ENCODE peak calls at places on chromosome 22, in four cellular contexts. N, Q, U and W are unnamed samples.
A peak's percentile ranks its signal among the peaks of the same experiment; 100 is the strongest.

GRCh38 chr22:49760630-49761571 is 66.8 kb downstream of the BRD1 start:
- DNase-seq in N (peak; percentile 57), Q (no peak), U (no peak), W (no peak)

GRCh38 chr22:17767236-17768065 is 6.8 kb downstream of the BID start:
- DNase-seq in N (no peak), Q (no peak), U (no peak), W (peak; percentile 63)

GRCh38 chr22:38981659-38982007 is 514 bp upstream of the APOBEC3B start:
- DNase-seq in N (peak; percentile 49), Q (no peak), U (no peak), W (no peak)

GRCh38 chr22:35376728-35377472 is 4.0 kb upstream of the HMOX1 start:
- DNase-seq in N (peak; percentile 97), Q (peak; percentile 93), U (peak; percentile 91), W (peak; percentile 69)

GRCh38 chr22:39230261-39231196 is 14.3 kb downstream of the PDGFB start:
- DNase-seq in N (peak; percentile 83), Q (no peak), U (no peak), W (no peak)

GRCh38 chr22:48240165-48240934 is 1477.9 kb downstream of the TBC1D22A start:
- DNase-seq in N (no peak), Q (no peak), U (no peak), W (no peak)

GRCh38 chr22:21582801-21583740 is 15.6 kb downstream of the UBE2L3 start:
- DNase-seq in N (no peak), Q (no peak), U (no peak), W (no peak)

GRCh38 chr22:20033045-20033706 is 12.3 kb downstream of the TANGO2 start:
- DNase-seq in N (peak; percentile 66), Q (no peak), U (no peak), W (no peak)

GRCh38 chr22:46047841-46048595 is 71.1 kb upstream of the WNT7B start:
- DNase-seq in N (peak; percentile 49), Q (no peak), U (no peak), W (no peak)

GRCh38 chr22:44574581-44575343 is 76.7 kb upstream of the RTL6 start:
- DNase-seq in N (no peak), Q (no peak), U (no peak), W (no peak)

GRCh38 chr22:44819966-44820631 is 67.7 kb downstream of the ARHGAP8 start:
- DNase-seq in N (peak; percentile 73), Q (no peak), U (no peak), W (no peak)

GRCh38 chr22:29342577-29343312 is 27.2 kb upstream of the RASL10A start:
- DNase-seq in N (no peak), Q (no peak), U (no peak), W (no peak)

GRCh38 chr22:47835726-47836125 is 1073.3 kb downstream of the TBC1D22A start:
- DNase-seq in N (no peak), Q (no peak), U (peak; percentile 9), W (no peak)

GRCh38 chr22:49964136-49964492 is 3.5 kb downstream of the PIM3 start:
- DNase-seq in N (peak; percentile 72), Q (no peak), U (no peak), W (no peak)

GRCh38 chr22:26526165-26526564 is 13.9 kb upstream of the TFIP11 start:
- DNase-seq in N (no peak), Q (no peak), U (no peak), W (no peak)

GRCh38 chr22:25110846-25111578 is 88.6 kb upstream of the CRYBB3 start:
- DNase-seq in N (peak; percentile 92), Q (peak; percentile 3), U (peak; percentile 17), W (peak; percentile 33)

GRCh38 chr22:44664149-44664548 is 37.9 kb upstream of the PRR5 start:
- DNase-seq in N (peak; percentile 87), Q (peak; percentile 93), U (no peak), W (no peak)

GRCh38 chr22:35638408-35638807 is 9.8 kb upstream of the APOL6 start:
- DNase-seq in N (peak; percentile 94), Q (no peak), U (peak; percentile 85), W (no peak)

GRCh38 chr22:36010090-36010489 is 18.5 kb downstream of the RBFOX2 start:
- DNase-seq in N (no peak), Q (no peak), U (no peak), W (no peak)

GRCh38 chr22:48885271-48885918 is 942.3 kb downstream of the BRD1 start:
- DNase-seq in N (peak; percentile 55), Q (no peak), U (no peak), W (no peak)

GRCh38 chr22:39663751-39664150 is 93.2 kb downstream of the CACNA1I start:
- DNase-seq in N (no peak), Q (no peak), U (no peak), W (no peak)

GRCh38 chr22:39356464-39356863 is 6.7 kb downstream of the SYNGR1 start:
- DNase-seq in N (no peak), Q (no peak), U (no peak), W (no peak)